ENCODE peak calls at places on chromosomes 11 and 22, in ten cellular contexts. U is EL; V is brain microvascular endothelial cell; E is mesenchymal stem cell; J is Right ventricle myocardium superior; L is GM10248; P is GM04504; W is CD4-positive, alpha-beta T cell; G is mesendoderm; C is fibroblast of lung. F is an unnamed sample.
A peak's percentile ranks its signal among the peaks of the same experiment; 100 is the strongest.

GRCh38 chr22:23180893-23181762 is 819 bp downstream of the BCR start:
- DNase-seq in G (peak; percentile 55), L (no peak), U (no peak), P (no peak), W (no peak), V (no peak), C (no peak), J (peak; percentile 55), E (no peak), F (no peak)

GRCh38 chr11:59417023-59417422 is 9.2 kb downstream of the OR5A2 start:
- DNase-seq in G (no peak), U (no peak), E (no peak), W (no peak), L (no peak), J (no peak), P (no peak), C (no peak), V (no peak), F (no peak)

GRCh38 chr11:45489281-45489906 is 176.0 kb downstream of the CHST1 start:
- DNase-seq in G (peak; percentile 28), J (no peak), E (no peak), W (no peak), L (no peak), P (no peak), V (no peak), U (no peak), C (no peak), F (no peak)

GRCh38 chr11:86740628-86741488 is 59.5 kb upstream of the PRSS23 start:
- DNase-seq in U (peak; percentile 98), L (no peak), W (no peak), P (peak; percentile 88), C (peak; percentile 98), G (peak; percentile 98), V (peak; percentile 95), J (peak; percentile 42), E (peak; percentile 96), F (peak; percentile 91)

GRCh38 chr22:17633217-17633997 is 4.9 kb upstream of the ATP6V1E1 start:
- DNase-seq in J (no peak), E (peak; percentile 72), W (no peak), U (peak; percentile 80), P (peak; percentile 62), L (no peak), C (peak; percentile 22), V (peak; percentile 54), G (peak; percentile 92), F (peak; percentile 57)

GRCh38 chr11:107508201-107508857 is 50.7 kb upstream of the CWF19L2 start:
- DNase-seq in C (no peak), U (no peak), V (no peak), E (no peak), L (no peak), P (no peak), J (no peak), G (no peak), W (no peak), F (no peak)

GRCh38 chr11:99160447-99160846 is 139.7 kb downstream of the CNTN5 start:
- DNase-seq in G (no peak), C (no peak), E (no peak), L (no peak), J (no peak), U (no peak), V (no peak), W (no peak), P (no peak), F (no peak)

GRCh38 chr11:405323-405975 is 9.3 kb downstream of the SIGIRR start:
- DNase-seq in L (no peak), V (no peak), J (peak; percentile 81), G (no peak), P (no peak), U (no peak), E (no peak), C (peak; percentile 29), W (no peak), F (no peak)

GRCh38 chr11:127474735-127475134 is 474.2 kb upstream of the KIRREL3 start:
- DNase-seq in E (no peak), C (no peak), G (no peak), U (no peak), P (no peak), J (no peak), W (no peak), L (no peak), V (no peak), F (no peak)

GRCh38 chr11:45450189-45450588 is 164.0 kb upstream of the SYT13 start:
- DNase-seq in L (no peak), U (peak; percentile 23), W (no peak), E (no peak), P (no peak), J (no peak), V (peak; percentile 23), G (no peak), C (peak; percentile 62), F (no peak)

GRCh38 chr11:107043242-107043991 is 25.1 kb upstream of the GUCY1A2 start:
- DNase-seq in L (peak; percentile 25), G (peak; percentile 4), V (peak; percentile 96), C (peak; percentile 94), U (peak; percentile 92), W (no peak), J (no peak), P (peak; percentile 83), E (peak; percentile 93), F (peak; percentile 86)

GRCh38 chr11:131889146-131889577 is 518.7 kb downstream of the NTM start:
- DNase-seq in W (no peak), V (peak; percentile 94), U (peak; percentile 71), E (peak; percentile 98), P (peak; percentile 75), J (no peak), G (peak; percentile 91), C (peak; percentile 79), L (no peak), F (peak; percentile 76)

GRCh38 chr11:119709638-119710346 is 19.2 kb downstream of the NECTIN1 start:
- DNase-seq in U (peak; percentile 46), W (no peak), E (peak; percentile 83), J (no peak), C (peak; percentile 85), G (peak; percentile 99), L (peak; percentile 75), P (peak; percentile 44), V (peak; percentile 70), F (peak; percentile 46)

GRCh38 chr11:70027451-70027850 is 50.7 kb upstream of the ANO1 start:
- DNase-seq in U (no peak), C (no peak), J (no peak), L (no peak), G (no peak), E (no peak), W (no peak), V (no peak), P (no peak), F (no peak)

GRCh38 chr11:44627911-44628729 is 62.7 kb downstream of the CD82 start:
- DNase-seq in P (peak; percentile 17), W (no peak), E (peak; percentile 39), G (no peak), L (peak; percentile 60), U (peak; percentile 34), V (no peak), J (peak; percentile 89), C (peak; percentile 78), F (no peak)

GRCh38 chr22:37448521-37449150 is 21.4 kb upstream of the ELFN2 start:
- DNase-seq in W (no peak), P (no peak), C (no peak), V (no peak), L (no peak), G (no peak), J (no peak), E (no peak), U (no peak), F (no peak)

GRCh38 chr11:8814209-8814922 is 96.6 kb upstream of the AKIP1 start:
- DNase-seq in P (no peak), E (peak; percentile 58), C (no peak), U (peak; percentile 58), W (no peak), G (peak; percentile 96), J (no peak), V (no peak), L (no peak), F (no peak)

GRCh38 chr11:30092518-30092917 is 75.7 kb upstream of the KCNA4 start:
- DNase-seq in G (no peak), V (no peak), E (no peak), C (no peak), J (no peak), L (no peak), P (no peak), W (no peak), U (no peak), F (no peak)

GRCh38 chr22:20000246-20001081 is 16.2 kb downstream of the ARVCF start:
- DNase-seq in L (no peak), U (no peak), G (no peak), P (no peak), E (no peak), W (no peak), C (no peak), V (no peak), J (peak; percentile 72), F (no peak)

F was measured in BJ.